ENCODE peak calls at places on chromosomes 16 and 17, in six cellular contexts. One of them, this sample, is unnamed.
A peak's percentile ranks its signal among the peaks of the same experiment; 100 is the strongest.

GRCh38 chr17:36674278-36674650 is 72.9 kb downstream of the MRM1 start:
- DNase-seq in stomach: no peak
- DNase-seq in endothelial cell of umbilical vein: no peak
- DNase-seq in BE2C: no peak
- DNase-seq in heart left ventricle: no peak
- DNase-seq in lower lobe of right lung: no peak
- DNase-seq in this sample: no peak

GRCh38 chr16:88764913-88765349 is 20.1 kb downstream of the PIEZO1 start:
- DNase-seq in BE2C: no peak
- DNase-seq in lower lobe of right lung: peak; percentile 87
- DNase-seq in endothelial cell of umbilical vein: no peak
- DNase-seq in heart left ventricle: no peak
- DNase-seq in stomach: no peak
- DNase-seq in this sample: peak; percentile 90

GRCh38 chr17:44847581-44847980 is at the start of gene HIGD1B:
- DNase-seq in lower lobe of right lung: no peak
- DNase-seq in BE2C: no peak
- DNase-seq in stomach: no peak
- DNase-seq in heart left ventricle: no peak
- DNase-seq in endothelial cell of umbilical vein: no peak
- DNase-seq in this sample: no peak

GRCh38 chr17:72145972-72146755 is 25.3 kb downstream of the SOX9 start:
- DNase-seq in lower lobe of right lung: no peak
- DNase-seq in heart left ventricle: no peak
- DNase-seq in endothelial cell of umbilical vein: no peak
- DNase-seq in BE2C: no peak
- DNase-seq in stomach: no peak
- DNase-seq in this sample: no peak

GRCh38 chr17:40310882-40311391 is 2.0 kb downstream of the RARA start:
- DNase-seq in endothelial cell of umbilical vein: no peak
- DNase-seq in lower lobe of right lung: no peak
- DNase-seq in heart left ventricle: no peak
- DNase-seq in BE2C: peak; percentile 82
- DNase-seq in stomach: no peak
- DNase-seq in this sample: no peak

GRCh38 chr16:65318138-65318537 is 196.3 kb upstream of the CDH11 start:
- DNase-seq in lower lobe of right lung: no peak
- DNase-seq in stomach: no peak
- DNase-seq in BE2C: peak; percentile 62
- DNase-seq in heart left ventricle: no peak
- DNase-seq in endothelial cell of umbilical vein: no peak
- DNase-seq in this sample: no peak

GRCh38 chr16:88561485-88562369 is 8.5 kb upstream of the ZC3H18 start:
- DNase-seq in stomach: peak; percentile 52
- DNase-seq in endothelial cell of umbilical vein: peak; percentile 42
- DNase-seq in heart left ventricle: no peak
- DNase-seq in BE2C: peak; percentile 69
- DNase-seq in lower lobe of right lung: peak; percentile 61
- DNase-seq in this sample: no peak

GRCh38 chr17:65559802-65560627 is 1.4 kb downstream of the AXIN2 start:
- DNase-seq in heart left ventricle: peak; percentile 66
- DNase-seq in lower lobe of right lung: peak; percentile 61
- DNase-seq in BE2C: peak; percentile 17
- DNase-seq in endothelial cell of umbilical vein: peak; percentile 36
- DNase-seq in stomach: peak; percentile 30
- DNase-seq in this sample: peak; percentile 78

GRCh38 chr17:39662551-39663339 is 2.4 kb upstream of the TCAP start:
- DNase-seq in lower lobe of right lung: no peak
- DNase-seq in heart left ventricle: no peak
- DNase-seq in endothelial cell of umbilical vein: no peak
- DNase-seq in BE2C: no peak
- DNase-seq in stomach: peak; percentile 86
- DNase-seq in this sample: no peak

GRCh38 chr17:10234033-10234432 is 35.6 kb upstream of the GAS7 start:
- DNase-seq in lower lobe of right lung: no peak
- DNase-seq in endothelial cell of umbilical vein: no peak
- DNase-seq in heart left ventricle: no peak
- DNase-seq in stomach: no peak
- DNase-seq in BE2C: no peak
- DNase-seq in this sample: no peak

GRCh38 chr17:70100983-70101382 is 26.0 kb downstream of the KCNJ16 start:
- DNase-seq in lower lobe of right lung: no peak
- DNase-seq in endothelial cell of umbilical vein: no peak
- DNase-seq in stomach: no peak
- DNase-seq in heart left ventricle: no peak
- DNase-seq in BE2C: no peak
- DNase-seq in this sample: no peak

GRCh38 chr16:68289202-68289601 is 21.5 kb downstream of the SLC7A6OS start:
- DNase-seq in endothelial cell of umbilical vein: no peak
- DNase-seq in BE2C: no peak
- DNase-seq in stomach: no peak
- DNase-seq in heart left ventricle: no peak
- DNase-seq in lower lobe of right lung: no peak
- DNase-seq in this sample: no peak

GRCh38 chr16:87308826-87309225 is 8.4 kb downstream of the C16orf95 start:
- DNase-seq in endothelial cell of umbilical vein: no peak
- DNase-seq in stomach: no peak
- DNase-seq in lower lobe of right lung: no peak
- DNase-seq in BE2C: no peak
- DNase-seq in heart left ventricle: no peak
- DNase-seq in this sample: no peak

DNA sequence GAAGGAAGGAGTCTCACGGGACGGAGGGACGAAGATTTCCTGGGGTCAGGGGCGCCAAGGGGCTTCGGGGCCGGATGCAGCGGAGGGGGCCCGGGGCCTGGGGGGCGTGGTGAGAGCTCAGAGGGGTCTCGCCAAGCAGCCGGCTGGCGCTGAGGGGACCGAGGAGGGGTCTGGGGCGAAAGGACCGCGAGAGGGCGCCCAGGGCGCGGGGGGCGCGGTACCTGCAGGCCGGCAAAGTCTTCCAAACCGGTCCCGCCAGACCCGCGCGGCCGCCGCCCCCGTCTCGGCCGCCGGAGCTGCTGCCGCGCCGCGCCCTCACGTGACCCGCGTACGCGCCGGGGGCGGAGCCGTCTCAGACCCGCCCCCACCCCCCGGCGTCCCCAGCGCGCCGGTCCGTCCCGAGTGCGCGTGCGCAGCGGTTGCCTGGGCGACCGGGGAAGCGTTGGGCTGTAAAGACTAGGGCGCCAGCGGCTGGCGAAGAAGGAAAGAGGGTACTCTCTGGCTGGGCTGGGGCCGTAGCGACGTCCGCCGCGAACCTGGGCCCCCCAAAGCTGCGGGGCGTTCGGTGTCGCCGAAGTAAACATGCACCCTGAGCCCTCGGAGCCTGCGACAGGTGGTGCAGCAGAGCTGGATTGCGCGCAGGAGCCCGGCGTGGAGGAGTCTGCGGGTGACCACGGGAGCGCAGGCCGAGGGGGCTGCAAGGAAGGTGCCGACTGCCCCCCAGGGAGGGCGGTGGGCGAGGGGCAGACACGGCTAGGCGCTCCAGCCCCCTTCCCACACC is at the start of the genes DNAAF1 and HSDL1:
- DNase-seq in heart left ventricle: peak; percentile 96
- DNase-seq in stomach: peak; percentile 95
- DNase-seq in BE2C: peak; percentile 94
- DNase-seq in endothelial cell of umbilical vein: peak; percentile 88
- DNase-seq in lower lobe of right lung: peak; percentile 92
- DNase-seq in this sample: peak; percentile 95
- TF ChIP-seq CTCF in heart left ventricle: peak; percentile 16
- TF ChIP-seq CTCF in stomach: no peak
- TF ChIP-seq CTCF in BE2C: no peak
- TF ChIP-seq CTCF in endothelial cell of umbilical vein: no peak
- TF ChIP-seq CTCF in lower lobe of right lung: peak; percentile 10
- TF ChIP-seq CTCF in this sample: peak; percentile 19

GRCh38 chr16:17389392-17389791 is 81.4 kb downstream of the XYLT1 start:
- DNase-seq in stomach: no peak
- DNase-seq in heart left ventricle: no peak
- DNase-seq in lower lobe of right lung: no peak
- DNase-seq in endothelial cell of umbilical vein: no peak
- DNase-seq in BE2C: no peak
- DNase-seq in this sample: no peak

GRCh38 chr16:17395849-17396480 is 74.8 kb downstream of the XYLT1 start:
- DNase-seq in heart left ventricle: no peak
- DNase-seq in lower lobe of right lung: no peak
- DNase-seq in BE2C: no peak
- DNase-seq in stomach: peak; percentile 49
- DNase-seq in endothelial cell of umbilical vein: no peak
- DNase-seq in this sample: no peak

GRCh38 chr16:17392857-17393421 is 77.8 kb downstream of the XYLT1 start:
- DNase-seq in lower lobe of right lung: no peak
- DNase-seq in BE2C: no peak
- DNase-seq in endothelial cell of umbilical vein: no peak
- DNase-seq in stomach: no peak
- DNase-seq in heart left ventricle: no peak
- DNase-seq in this sample: no peak

GRCh38 chr16:17392127-17392856 is 78.5 kb downstream of the XYLT1 start:
- DNase-seq in endothelial cell of umbilical vein: no peak
- DNase-seq in heart left ventricle: no peak
- DNase-seq in stomach: no peak
- DNase-seq in BE2C: no peak
- DNase-seq in lower lobe of right lung: no peak
- DNase-seq in this sample: no peak

GRCh38 chr16:17391715-17392114 is 79.0 kb downstream of the XYLT1 start:
- DNase-seq in heart left ventricle: no peak
- DNase-seq in lower lobe of right lung: no peak
- DNase-seq in BE2C: no peak
- DNase-seq in endothelial cell of umbilical vein: no peak
- DNase-seq in stomach: no peak
- DNase-seq in this sample: no peak
- H3K4me1 ChIP-seq in heart left ventricle: peaks cover 3% of the 10 kb centered on the region
- H3K4me1 ChIP-seq in lower lobe of right lung: peaks cover 15% of the 10 kb centered on the region
- H3K4me1 ChIP-seq in BE2C: no peaks in the 10 kb centered on the region
- H3K4me1 ChIP-seq in endothelial cell of umbilical vein: peaks cover 11% of the 10 kb centered on the region
- H3K4me1 ChIP-seq in stomach: peaks cover 15% of the 10 kb centered on the region
- H3K4me1 ChIP-seq in this sample: peaks cover 14% of the 10 kb centered on the region

GRCh38 chr17:1055751-1056645 is 59.1 kb downstream of the TIMM22 start:
- DNase-seq in BE2C: peak; percentile 67
- DNase-seq in endothelial cell of umbilical vein: peak; percentile 66
- DNase-seq in stomach: peak; percentile 63
- DNase-seq in heart left ventricle: peak; percentile 81
- DNase-seq in lower lobe of right lung: peak; percentile 65
- DNase-seq in this sample: no peak
- TF ChIP-seq CTCF in BE2C: peak; percentile 52
- TF ChIP-seq CTCF in endothelial cell of umbilical vein: peak; percentile 81
- TF ChIP-seq CTCF in stomach: peak; percentile 66
- TF ChIP-seq CTCF in heart left ventricle: peak; percentile 83
- TF ChIP-seq CTCF in lower lobe of right lung: peak; percentile 76
- TF ChIP-seq CTCF in this sample: peak; percentile 76

DNA sequence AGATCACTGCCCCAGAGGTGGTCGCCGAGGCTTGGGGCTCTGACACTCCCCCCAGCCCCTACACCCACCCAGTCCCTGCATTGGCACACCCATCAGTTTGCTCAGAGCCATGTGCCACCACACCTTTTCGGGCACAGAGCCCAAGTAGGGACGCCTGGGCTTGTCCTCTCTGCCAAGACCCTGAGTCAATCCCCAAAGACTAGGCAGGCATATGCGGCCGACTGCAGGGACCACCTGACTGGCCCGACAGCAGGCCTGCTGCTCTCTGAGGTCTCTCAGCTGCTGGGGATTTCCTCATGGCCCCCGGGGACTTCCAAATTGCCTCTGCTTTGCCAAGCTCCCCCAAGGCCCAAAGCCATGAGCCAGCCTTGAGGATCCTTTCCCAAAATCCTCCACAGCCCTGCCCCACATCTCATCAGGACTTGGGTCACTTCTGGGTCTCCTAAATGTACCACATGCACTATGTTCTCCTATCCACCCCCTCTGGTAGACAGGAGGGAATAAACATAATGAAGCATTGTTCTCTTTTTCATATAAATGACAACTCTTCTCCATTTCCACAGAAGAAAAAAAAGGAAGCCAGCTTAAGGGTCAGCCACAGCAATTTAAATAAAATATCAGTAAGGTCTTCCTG is 30.6 kb downstream of the MYO18A start:
- DNase-seq in heart left ventricle: no peak
- DNase-seq in endothelial cell of umbilical vein: no peak
- DNase-seq in BE2C: no peak
- DNase-seq in lower lobe of right lung: no peak
- DNase-seq in stomach: no peak
- DNase-seq in this sample: no peak
- H3K4me1 ChIP-seq in heart left ventricle: peaks cover 32% of the 10 kb centered on the region
- H3K4me1 ChIP-seq in endothelial cell of umbilical vein: peaks cover 21% of the 10 kb centered on the region
- H3K4me1 ChIP-seq in BE2C: peaks cover 14% of the 10 kb centered on the region
- H3K4me1 ChIP-seq in lower lobe of right lung: peaks cover 61% of the 10 kb centered on the region
- H3K4me1 ChIP-seq in stomach: peaks cover 27% of the 10 kb centered on the region
- H3K4me1 ChIP-seq in this sample: peaks cover 45% of the 10 kb centered on the region

GRCh38 chr16:20001856-20002707 is 71.6 kb downstream of the GPR139 start:
- DNase-seq in heart left ventricle: no peak
- DNase-seq in lower lobe of right lung: no peak
- DNase-seq in endothelial cell of umbilical vein: no peak
- DNase-seq in BE2C: peak; percentile 74
- DNase-seq in stomach: no peak
- DNase-seq in this sample: no peak

GRCh38 chr16:20002936-20003335 is 70.8 kb downstream of the GPR139 start:
- DNase-seq in lower lobe of right lung: no peak
- DNase-seq in BE2C: no peak
- DNase-seq in stomach: no peak
- DNase-seq in heart left ventricle: no peak
- DNase-seq in endothelial cell of umbilical vein: no peak
- DNase-seq in this sample: no peak

DNA sequence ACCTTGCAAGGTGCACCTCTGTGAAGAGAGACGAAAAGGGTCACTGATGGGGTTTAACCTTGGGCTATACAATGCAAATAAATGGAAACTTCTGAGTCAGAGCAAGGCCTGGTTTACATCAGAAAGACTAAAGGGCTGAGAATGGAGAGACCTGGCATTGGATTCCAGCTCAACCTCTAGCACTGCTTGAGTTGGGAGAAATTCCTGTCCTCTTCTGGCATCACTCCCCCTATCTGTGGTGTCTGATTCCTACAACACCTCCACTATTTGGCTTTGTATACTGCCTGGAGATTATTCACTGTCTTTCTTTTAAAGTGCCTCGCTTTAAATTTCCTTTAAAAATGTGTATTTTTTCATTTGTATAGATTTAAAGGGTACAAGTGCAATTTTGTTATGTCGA is 68.8 kb downstream of the GPR139 start:
- DNase-seq in BE2C: no peak
- DNase-seq in heart left ventricle: no peak
- DNase-seq in stomach: no peak
- DNase-seq in endothelial cell of umbilical vein: no peak
- DNase-seq in lower lobe of right lung: no peak
- DNase-seq in this sample: no peak
- TF ChIP-seq CTCF in BE2C: peak; percentile 32
- TF ChIP-seq CTCF in heart left ventricle: no peak
- TF ChIP-seq CTCF in stomach: no peak
- TF ChIP-seq CTCF in endothelial cell of umbilical vein: no peak
- TF ChIP-seq CTCF in lower lobe of right lung: no peak
- TF ChIP-seq CTCF in this sample: no peak

GRCh38 chr17:57983446-57983845 is 4.6 kb downstream of the VEZF1 start:
- DNase-seq in lower lobe of right lung: no peak
- DNase-seq in BE2C: no peak
- DNase-seq in heart left ventricle: no peak
- DNase-seq in endothelial cell of umbilical vein: no peak
- DNase-seq in stomach: no peak
- DNase-seq in this sample: no peak
- H3K4me1 ChIP-seq in lower lobe of right lung: peaks cover 63% of the 10 kb centered on the region
- H3K4me1 ChIP-seq in BE2C: peaks cover 9% of the 10 kb centered on the region
- H3K4me1 ChIP-seq in heart left ventricle: peaks cover 48% of the 10 kb centered on the region
- H3K4me1 ChIP-seq in endothelial cell of umbilical vein: peaks cover 22% of the 10 kb centered on the region
- H3K4me1 ChIP-seq in stomach: peaks cover 33% of the 10 kb centered on the region
- H3K4me1 ChIP-seq in this sample: peaks cover 56% of the 10 kb centered on the region

This sample was measured in upper lobe of right lung.